ENCODE peak calls at places on chromosomes 7 and 10, in six cellular contexts. A is heart left ventricle; L is effector memory CD4-positive, alpha-beta T cell; E is naive thymus-derived CD4-positive, alpha-beta T cell; N is sigmoid colon; C is keratinocyte. Z is an unnamed sample. For H3K27me3, the result is how much of the 10 kb centered on the place peaks cover.

GRCh38 chr10:52649471-52649870 is 123.1 kb downstream of the MBL2 start:
- DNase-seq in N (no peak), L (no peak), E (no peak), A (no peak), C (no peak), Z (no peak)

GRCh38 chr7:30751257-30751650 is 681 bp upstream of the INMT start:
- DNase-seq in L (no peak), N (no peak), E (no peak), A (no peak), C (no peak), Z (peak)

GRCh38 chr10:6130851-6131470 is 42.1 kb downstream of the RBM17 start:
- DNase-seq in L (no peak), N (peak), A (no peak), C (no peak), E (no peak), Z (no peak)

GRCh38 chr7:6614941-6615737 is at the start of gene ZNF853:
- DNase-seq in A (no peak), N (no peak), C (no peak), L (no peak), E (no peak), Z (no peak)

GRCh38 chr10:26368463-26368862 is 69.7 kb upstream of the APBB1IP start:
- DNase-seq in A (no peak), E (no peak), C (no peak), L (no peak), N (no peak), Z (no peak)

GRCh38 chr7:100897111-100897608 is 1.5 kb upstream of the ACHE start:
- DNase-seq in C (no peak), L (peak), N (no peak), E (no peak), A (peak), Z (peak)

GRCh38 chr10:12566161-12567115 is 217.1 kb downstream of the CAMK1D start:
- DNase-seq in L (no peak), N (peak), C (no peak), A (peak), E (no peak), Z (peak)

GRCh38 chr7:80826520-80827237 is 92.2 kb downstream of the SEMA3C start:
- DNase-seq in E (no peak), A (no peak), C (no peak), L (no peak), N (no peak), Z (no peak)

GRCh38 chr7:1566687-1567081 is 3.1 kb downstream of the PSMG3 start:
- DNase-seq in L (no peak), N (no peak), A (no peak), C (no peak), E (no peak), Z (peak)

GRCh38 chr10:4947635-4948596 is 15.3 kb upstream of the AKR1C1 start:
- DNase-seq in A (peak), E (no peak), C (peak), N (peak), L (no peak), Z (no peak)

GRCh38 chr7:129317450-129317849 is 92.6 kb downstream of the AHCYL2 start:
- DNase-seq in E (no peak), C (no peak), A (no peak), L (no peak), N (no peak), Z (no peak)

GRCh38 chr7:152076940-152077933 is 51.8 kb downstream of the GALNT11 start:
- DNase-seq in N (no peak), A (peak), C (no peak), L (no peak), E (no peak), Z (no peak)

GRCh38 chr7:139725077-139725476 is 52.7 kb downstream of the HIPK2 start:
- DNase-seq in L (no peak), E (no peak), C (no peak), N (no peak), A (no peak), Z (no peak)

GRCh38 chr7:131518626-131519025 is 37.8 kb downstream of the PODXL start:
- DNase-seq in L (no peak), E (no peak), C (no peak), N (peak), A (no peak), Z (no peak)

GRCh38 chr10:44696496-44696895 is 214.6 kb upstream of the TMEM72 start:
- DNase-seq in E (no peak), L (no peak), C (no peak), N (peak), A (no peak), Z (no peak)

GRCh38 chr7:23469961-23470250 is 385 bp downstream of the IGF2BP3 start:
- DNase-seq in C (no peak), N (no peak), E (no peak), L (no peak), A (no peak), Z (no peak)

GRCh38 chr10:97537186-97537869 is 35.3 kb upstream of the ANKRD2 start:
- DNase-seq in N (no peak), C (no peak), E (no peak), A (no peak), L (no peak), Z (no peak)

GRCh38 chr7:5351508-5352265 is 68.9 kb downstream of the SLC29A4 start:
- DNase-seq in L (no peak), E (no peak), N (peak), C (no peak), A (no peak), Z (no peak)

GRCh38 chr10:98029149-98030092 is 1.0 kb downstream of the CRTAC1 start:
- DNase-seq in L (no peak), N (no peak), E (no peak), C (no peak), A (no peak), Z (peak)

GRCh38 chr7:2094454-2095039 is 138.2 kb downstream of the MAD1L1 start:
- DNase-seq in E (no peak), L (no peak), N (no peak), A (no peak), C (no peak), Z (no peak)

GRCh38 chr10:7340179-7340874 is 70.5 kb downstream of the SFMBT2 start:
- DNase-seq in E (no peak), N (no peak), A (peak), C (no peak), L (no peak), Z (peak)

GRCh38 chr10:69383485-69384089 is 33.1 kb downstream of the TACR2 start:
- DNase-seq in C (no peak), A (peak), E (no peak), N (no peak), L (no peak), Z (peak)

GRCh38 chr7:22582860-22583640 is 83.1 kb upstream of the STEAP1B start:
- DNase-seq in A (no peak), C (peak), L (no peak), E (no peak), N (no peak), Z (no peak)

GRCh38 chr10:97291357-97292096 is 910 bp downstream of the ARHGAP19 start:
- DNase-seq in E (no peak), C (no peak), N (no peak), L (no peak), A (no peak), Z (no peak)

GRCh38 chr7:47225387-47226170 is 356.3 kb downstream of the TNS3 start:
- DNase-seq in E (no peak), C (no peak), N (no peak), A (no peak), L (no peak), Z (no peak)

GRCh38 chr7:76381814-76382213 is 23.0 kb upstream of the YWHAG start:
- DNase-seq in L (no peak), A (no peak), C (no peak), E (no peak), N (no peak), Z (peak)

GRCh38 chr7:44678468-44679179 is 70.0 kb upstream of the ZMIZ2 start:
- DNase-seq in A (peak), E (no peak), N (no peak), C (no peak), L (no peak), Z (peak)

DNA sequence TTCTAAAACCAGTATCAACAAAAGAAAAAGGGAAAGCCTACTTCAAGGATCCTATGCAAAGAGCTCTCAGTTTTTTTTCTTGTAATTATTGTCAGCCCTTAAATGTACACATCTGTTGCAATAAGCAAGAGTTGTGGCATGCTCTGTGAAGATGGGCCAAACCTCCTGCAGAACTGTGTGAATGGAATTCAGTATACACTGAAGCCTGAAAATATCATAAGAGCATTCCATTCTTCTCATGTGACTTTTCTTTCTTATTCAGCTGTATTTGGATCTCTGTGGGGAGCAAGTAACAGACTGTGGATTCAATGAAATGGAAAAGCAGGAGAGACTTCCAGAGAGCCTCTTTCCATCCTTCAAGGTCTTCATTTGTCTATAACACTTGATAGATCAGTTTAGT is 130.7 kb downstream of the SAMD9 start:
- DNase-seq in C (no peak), N (no peak), A (no peak), E (no peak), L (no peak), Z (no peak)
- H3K27ac ChIP-seq in C (peak), N (no peak), A (no peak), E (no peak), L (no peak), Z (no peak)

DNA sequence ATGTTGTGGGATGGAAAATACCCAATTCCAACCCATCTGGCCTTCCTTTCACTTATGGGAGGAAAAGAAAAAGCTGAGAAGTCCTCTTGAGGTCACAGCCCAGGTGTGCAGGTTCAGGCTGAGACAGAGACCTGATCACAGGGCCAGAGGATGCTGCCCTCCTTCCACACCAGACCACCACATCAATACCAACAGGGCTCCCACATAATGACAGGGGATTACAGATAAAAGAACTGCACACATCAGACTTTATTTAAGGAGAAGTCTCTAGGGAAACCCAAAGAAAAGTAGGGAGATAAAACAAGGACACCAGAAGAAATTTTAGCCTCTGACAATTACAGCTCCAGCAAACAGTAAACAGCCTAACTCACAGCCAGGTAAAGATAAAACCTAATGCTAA is 548.4 kb downstream of the PTPRN2 start:
- DNase-seq in L (no peak), A (no peak), C (no peak), E (no peak), N (no peak), Z (no peak)
- H3K4me3 ChIP-seq in L (no peak), A (no peak), C (no peak), E (no peak), N (no peak), Z (no peak)

GRCh38 chr10:125553091-125553490 is 129.9 kb downstream of the TEX36 start:
- DNase-seq in A (no peak), L (no peak), C (no peak), E (no peak), N (no peak), Z (no peak)

GRCh38 chr10:125550362-125550761 is 132.6 kb downstream of the TEX36 start:
- DNase-seq in A (no peak), N (no peak), C (no peak), L (no peak), E (no peak), Z (no peak)

GRCh38 chr10:125548878-125549277 is 134.1 kb downstream of the TEX36 start:
- DNase-seq in E (no peak), L (no peak), C (no peak), A (no peak), N (no peak), Z (no peak)

GRCh38 chr10:125549656-125550055 is 133.3 kb downstream of the TEX36 start:
- DNase-seq in L (no peak), N (no peak), A (no peak), E (no peak), C (no peak), Z (no peak)

DNA sequence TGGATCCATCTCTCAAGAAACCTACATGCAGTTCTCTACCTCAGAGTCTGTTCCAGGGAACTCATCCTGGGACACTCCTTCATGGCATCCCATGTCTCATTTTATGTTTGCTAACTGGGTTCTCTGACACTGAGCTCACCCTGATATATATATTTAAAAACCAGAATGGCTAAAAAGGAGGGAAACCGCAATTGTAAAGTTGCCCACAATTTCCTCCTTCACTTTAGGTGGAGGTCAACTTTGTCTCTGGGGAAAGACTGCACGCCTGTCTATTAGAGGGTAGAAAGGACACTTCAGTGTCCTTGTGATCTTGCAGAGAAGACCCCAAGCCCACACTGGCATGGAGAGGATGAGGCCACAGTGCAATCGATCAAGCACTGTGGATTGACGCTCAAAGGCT is 131.7 kb downstream of the TEX36 start:
- DNase-seq in A (no peak), N (no peak), L (no peak), E (no peak), C (no peak), Z (no peak)
- H3K27me3 ChIP-seq in A (under half), N (under half), L (under half), E (under half), C (under half), Z (under half)

DNA sequence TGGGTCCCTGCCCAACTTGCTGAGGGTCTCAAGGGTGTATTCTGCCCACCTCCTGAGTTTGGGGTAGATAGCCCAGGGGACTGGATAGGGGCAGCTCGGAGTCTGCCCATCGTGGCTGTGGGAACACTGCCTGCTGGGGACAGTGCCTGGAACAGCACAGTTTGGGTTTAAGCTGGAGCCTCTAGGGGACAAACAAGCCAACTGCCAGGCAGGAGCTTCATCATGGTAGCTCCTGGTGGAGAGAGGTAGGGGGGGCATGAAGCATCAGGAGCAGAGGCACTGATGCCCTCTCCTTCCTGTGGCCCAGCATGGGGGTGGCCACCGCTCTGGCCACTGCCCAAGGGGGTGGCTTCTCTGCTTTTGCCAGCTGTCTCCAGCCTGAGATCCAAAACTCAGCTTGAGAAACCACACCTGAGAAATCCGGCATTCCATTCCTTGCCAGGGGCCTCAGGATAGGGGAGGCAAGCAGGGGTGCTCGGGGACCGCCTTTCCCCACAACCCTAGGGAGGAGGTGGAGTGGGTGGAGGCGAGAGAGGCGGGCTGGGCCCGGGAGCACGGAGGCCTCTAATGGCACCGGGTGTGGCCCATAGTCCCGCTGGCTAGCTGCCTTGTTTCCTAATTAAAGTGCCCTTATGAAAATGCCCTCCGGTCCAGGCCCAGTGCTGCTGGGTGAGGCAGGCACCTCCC is 47.6 kb downstream of the UNC5B start:
- DNase-seq in L (no peak), E (no peak), A (peak), N (no peak), C (no peak), Z (peak)
- H3K27ac ChIP-seq in L (no peak), E (no peak), A (peak), N (no peak), C (no peak), Z (peak)